ENCODE peak calls at places on chromosomes 11 and 22, in eight cellular contexts. One of them, this sample, is unnamed.

GRCh38 chr22:38289583-38290082 is 16.8 kb upstream of the TMEM184B start:
- DNase-seq in spleen: no peak
- DNase-seq in ovary: peak
- DNase-seq in erythroblast: no peak
- DNase-seq in K562: no peak
- DNase-seq in heart left ventricle: no peak
- DNase-seq in A549: no peak
- DNase-seq in GM12891: no peak
- DNase-seq in this sample: no peak

GRCh38 chr11:61404641-61405040 is 12.3 kb downstream of the TMEM216 start:
- DNase-seq in ovary: no peak
- DNase-seq in erythroblast: no peak
- DNase-seq in K562: no peak
- DNase-seq in GM12891: no peak
- DNase-seq in spleen: no peak
- DNase-seq in A549: no peak
- DNase-seq in heart left ventricle: no peak
- DNase-seq in this sample: no peak

GRCh38 chr11:96177132-96177531 is 165.9 kb downstream of the MAML2 start:
- DNase-seq in A549: no peak
- DNase-seq in K562: no peak
- DNase-seq in heart left ventricle: no peak
- DNase-seq in GM12891: no peak
- DNase-seq in spleen: no peak
- DNase-seq in erythroblast: no peak
- DNase-seq in ovary: no peak
- DNase-seq in this sample: no peak

GRCh38 chr22:30882974-30883533 is 85.5 kb downstream of the MORC2 start:
- DNase-seq in GM12891: no peak
- DNase-seq in A549: no peak
- DNase-seq in ovary: no peak
- DNase-seq in K562: peak
- DNase-seq in erythroblast: peak
- DNase-seq in spleen: peak
- DNase-seq in heart left ventricle: peak
- DNase-seq in this sample: no peak

GRCh38 chr11:96290631-96291030 is 52.4 kb downstream of the MAML2 start:
- DNase-seq in ovary: no peak
- DNase-seq in A549: no peak
- DNase-seq in erythroblast: no peak
- DNase-seq in K562: no peak
- DNase-seq in GM12891: no peak
- DNase-seq in spleen: no peak
- DNase-seq in heart left ventricle: no peak
- DNase-seq in this sample: no peak

GRCh38 chr22:43554259-43554636 is 142.4 kb downstream of the MPPED1 start:
- DNase-seq in heart left ventricle: no peak
- DNase-seq in GM12891: no peak
- DNase-seq in K562: no peak
- DNase-seq in spleen: no peak
- DNase-seq in ovary: no peak
- DNase-seq in erythroblast: no peak
- DNase-seq in A549: no peak
- DNase-seq in this sample: no peak

GRCh38 chr22:19811811-19812771 is 42.6 kb downstream of the GNB1L start:
- DNase-seq in ovary: no peak
- DNase-seq in heart left ventricle: no peak
- DNase-seq in erythroblast: no peak
- DNase-seq in GM12891: no peak
- DNase-seq in A549: no peak
- DNase-seq in spleen: peak
- DNase-seq in K562: no peak
- DNase-seq in this sample: no peak

GRCh38 chr11:120563698-120564572 is 52.4 kb downstream of the GRIK4 start:
- DNase-seq in A549: no peak
- DNase-seq in K562: no peak
- DNase-seq in GM12891: no peak
- DNase-seq in heart left ventricle: peak
- DNase-seq in erythroblast: no peak
- DNase-seq in ovary: peak
- DNase-seq in spleen: peak
- DNase-seq in this sample: no peak

GRCh38 chr11:68303083-68303482 is 9.3 kb upstream of the LRP5 start:
- DNase-seq in A549: no peak
- DNase-seq in GM12891: no peak
- DNase-seq in spleen: no peak
- DNase-seq in ovary: no peak
- DNase-seq in erythroblast: no peak
- DNase-seq in K562: no peak
- DNase-seq in heart left ventricle: no peak
- DNase-seq in this sample: no peak

GRCh38 chr22:29073618-29074275 is 912 bp downstream of the KREMEN1 start:
- DNase-seq in GM12891: no peak
- DNase-seq in A549: no peak
- DNase-seq in ovary: peak
- DNase-seq in K562: peak
- DNase-seq in heart left ventricle: peak
- DNase-seq in spleen: peak
- DNase-seq in erythroblast: peak
- DNase-seq in this sample: no peak

GRCh38 chr11:12202911-12203310 is 92.5 kb downstream of the MICAL2 start:
- DNase-seq in A549: no peak
- DNase-seq in heart left ventricle: no peak
- DNase-seq in spleen: no peak
- DNase-seq in erythroblast: no peak
- DNase-seq in ovary: no peak
- DNase-seq in K562: no peak
- DNase-seq in GM12891: no peak
- DNase-seq in this sample: no peak

GRCh38 chr22:23751441-23751996 is 607 bp upstream of the ZNF70 start:
- DNase-seq in heart left ventricle: no peak
- DNase-seq in A549: no peak
- DNase-seq in ovary: peak
- DNase-seq in K562: peak
- DNase-seq in spleen: no peak
- DNase-seq in GM12891: no peak
- DNase-seq in erythroblast: peak
- DNase-seq in this sample: no peak

GRCh38 chr11:118834428-118835028 is 43.6 kb upstream of the DDX6 start:
- DNase-seq in heart left ventricle: no peak
- DNase-seq in GM12891: no peak
- DNase-seq in A549: no peak
- DNase-seq in K562: no peak
- DNase-seq in spleen: no peak
- DNase-seq in ovary: no peak
- DNase-seq in erythroblast: no peak
- DNase-seq in this sample: no peak

GRCh38 chr22:32579533-32580220 is 105.1 kb downstream of the FBXO7 start:
- DNase-seq in ovary: no peak
- DNase-seq in spleen: peak
- DNase-seq in erythroblast: no peak
- DNase-seq in heart left ventricle: peak
- DNase-seq in A549: no peak
- DNase-seq in GM12891: no peak
- DNase-seq in K562: no peak
- DNase-seq in this sample: no peak

GRCh38 chr11:45847908-45848316 is 637 bp downstream of the CRY2 start:
- DNase-seq in K562: peak
- DNase-seq in ovary: peak
- DNase-seq in GM12891: no peak
- DNase-seq in spleen: peak
- DNase-seq in erythroblast: peak
- DNase-seq in A549: peak
- DNase-seq in heart left ventricle: peak
- DNase-seq in this sample: peak

GRCh38 chr11:118211006-118211405 is 13.8 kb downstream of the JAML start:
- DNase-seq in heart left ventricle: no peak
- DNase-seq in A549: no peak
- DNase-seq in GM12891: no peak
- DNase-seq in erythroblast: no peak
- DNase-seq in K562: no peak
- DNase-seq in ovary: no peak
- DNase-seq in spleen: no peak
- DNase-seq in this sample: no peak

GRCh38 chr22:42676059-42676607 is 26.9 kb upstream of the CYB5R3 start:
- DNase-seq in heart left ventricle: no peak
- DNase-seq in K562: no peak
- DNase-seq in GM12891: no peak
- DNase-seq in ovary: no peak
- DNase-seq in erythroblast: no peak
- DNase-seq in A549: no peak
- DNase-seq in spleen: no peak
- DNase-seq in this sample: no peak

GRCh38 chr11:2313051-2313951 is 11.5 kb downstream of the TSPAN32 start:
- DNase-seq in ovary: peak
- DNase-seq in heart left ventricle: peak
- DNase-seq in GM12891: no peak
- DNase-seq in A549: no peak
- DNase-seq in K562: peak
- DNase-seq in erythroblast: no peak
- DNase-seq in spleen: peak
- DNase-seq in this sample: no peak

GRCh38 chr22:50546326-50547230 is 879 bp downstream of the KLHDC7B start:
- DNase-seq in A549: no peak
- DNase-seq in spleen: peak
- DNase-seq in heart left ventricle: no peak
- DNase-seq in ovary: no peak
- DNase-seq in K562: peak
- DNase-seq in erythroblast: no peak
- DNase-seq in GM12891: no peak
- DNase-seq in this sample: no peak

GRCh38 chr11:61700221-61700620 is 20.0 kb downstream of the DAGLA start:
- DNase-seq in heart left ventricle: no peak
- DNase-seq in spleen: no peak
- DNase-seq in GM12891: no peak
- DNase-seq in ovary: no peak
- DNase-seq in K562: peak
- DNase-seq in erythroblast: no peak
- DNase-seq in A549: peak
- DNase-seq in this sample: peak

GRCh38 chr11:504053-504993 is 2.7 kb downstream of the RNH1 start:
- DNase-seq in GM12891: peak
- DNase-seq in heart left ventricle: no peak
- DNase-seq in A549: no peak
- DNase-seq in erythroblast: peak
- DNase-seq in ovary: peak
- DNase-seq in spleen: peak
- DNase-seq in K562: peak
- DNase-seq in this sample: no peak

DNA sequence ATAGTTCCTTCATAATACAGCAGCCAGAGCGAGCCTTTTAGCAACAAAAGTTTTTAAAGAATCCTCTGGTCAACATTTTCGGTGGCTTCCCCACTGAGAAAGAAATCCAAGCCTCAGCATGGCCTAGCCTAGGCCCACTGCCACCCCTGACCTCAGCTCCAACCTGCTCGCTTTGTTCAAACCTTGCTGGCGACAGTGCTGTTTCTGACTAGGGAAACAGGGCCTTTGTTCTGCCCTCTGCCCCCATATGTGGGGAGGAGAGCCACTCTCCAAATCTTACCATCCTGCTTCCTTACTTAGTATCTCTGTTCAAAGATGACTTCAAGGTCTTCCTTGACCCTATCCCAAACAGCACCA is 95.8 kb downstream of the CCDC83 start:
- DNase-seq in heart left ventricle: no peak
- DNase-seq in GM12891: no peak
- DNase-seq in ovary: no peak
- DNase-seq in A549: no peak
- DNase-seq in erythroblast: no peak
- DNase-seq in K562: no peak
- DNase-seq in spleen: no peak
- DNase-seq in this sample: no peak
- TF ChIP-seq POLR2A in heart left ventricle: no peak
- TF ChIP-seq POLR2A in GM12891: no peak
- TF ChIP-seq POLR2A in ovary: no peak
- TF ChIP-seq POLR2A in A549: no peak
- TF ChIP-seq POLR2A in erythroblast: peak
- TF ChIP-seq POLR2A in K562: peak
- TF ChIP-seq POLR2A in spleen: no peak
- TF ChIP-seq POLR2A in this sample: no peak

DNA sequence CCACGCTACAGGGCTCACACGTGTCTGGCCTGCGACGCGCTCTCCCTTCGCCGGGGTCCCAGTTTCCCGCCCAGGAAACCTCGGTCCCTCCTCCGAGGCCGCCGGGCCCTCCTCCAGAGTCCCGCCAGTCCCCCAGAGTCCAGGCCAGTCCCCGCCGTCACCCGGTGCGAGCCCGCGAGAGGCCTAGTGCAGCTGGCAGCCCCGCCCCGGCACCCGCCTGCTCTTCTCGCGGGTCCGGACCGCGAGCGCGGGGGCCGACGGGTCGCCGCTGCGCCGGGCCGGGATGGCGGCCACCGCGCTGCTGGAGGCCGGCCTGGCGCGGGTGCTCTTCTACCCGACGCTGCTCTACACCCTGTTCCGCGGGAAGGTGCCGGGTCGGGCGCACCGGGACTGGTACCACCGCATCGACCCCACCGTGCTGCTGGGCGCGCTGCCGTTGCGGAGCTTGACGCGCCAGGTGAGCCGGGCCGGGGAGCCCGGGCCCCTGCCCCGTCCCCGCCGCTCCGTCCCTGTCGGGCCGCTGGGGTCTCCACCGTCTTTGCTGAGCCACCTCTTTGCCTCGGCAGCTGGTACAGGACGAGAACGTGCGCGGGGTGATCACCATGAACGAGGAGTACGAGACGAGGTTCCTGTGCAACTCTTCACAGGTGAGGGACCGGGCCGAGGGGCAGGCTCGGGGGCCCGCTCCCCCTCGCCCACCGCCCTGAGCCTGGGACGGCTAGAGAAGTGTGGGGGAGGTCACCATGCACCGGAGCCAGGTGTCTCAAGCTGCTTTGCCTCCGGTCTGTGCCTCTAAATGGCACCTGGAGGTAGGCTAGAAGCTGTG is at the start of gene PTPMT1:
- DNase-seq in K562: peak
- DNase-seq in A549: peak
- DNase-seq in heart left ventricle: peak
- DNase-seq in spleen: peak
- DNase-seq in GM12891: peak
- DNase-seq in erythroblast: peak
- DNase-seq in ovary: peak
- DNase-seq in this sample: peak
- TF ChIP-seq POLR2A in K562: peak
- TF ChIP-seq POLR2A in A549: peak
- TF ChIP-seq POLR2A in heart left ventricle: peak
- TF ChIP-seq POLR2A in spleen: no peak
- TF ChIP-seq POLR2A in GM12891: peak
- TF ChIP-seq POLR2A in erythroblast: peak
- TF ChIP-seq POLR2A in ovary: peak
- TF ChIP-seq POLR2A in this sample: peak

GRCh38 chr11:75351541-75352416 is at the start of gene ARRB1:
- DNase-seq in erythroblast: peak
- DNase-seq in ovary: peak
- DNase-seq in K562: peak
- DNase-seq in GM12891: no peak
- DNase-seq in spleen: peak
- DNase-seq in heart left ventricle: peak
- DNase-seq in A549: peak
- DNase-seq in this sample: no peak
- TF ChIP-seq POLR2A in erythroblast: no peak
- TF ChIP-seq POLR2A in ovary: no peak
- TF ChIP-seq POLR2A in K562: peak
- TF ChIP-seq POLR2A in GM12891: no peak
- TF ChIP-seq POLR2A in spleen: no peak
- TF ChIP-seq POLR2A in heart left ventricle: peak
- TF ChIP-seq POLR2A in A549: peak
- TF ChIP-seq POLR2A in this sample: peak

GRCh38 chr11:65423516-65424199 is 1.1 kb downstream of the NEAT1 start:
- DNase-seq in erythroblast: peak
- DNase-seq in K562: no peak
- DNase-seq in GM12891: no peak
- DNase-seq in ovary: peak
- DNase-seq in spleen: peak
- DNase-seq in heart left ventricle: no peak
- DNase-seq in A549: no peak
- DNase-seq in this sample: no peak
- TF ChIP-seq POLR2A in erythroblast: peak
- TF ChIP-seq POLR2A in K562: no peak
- TF ChIP-seq POLR2A in GM12891: peak
- TF ChIP-seq POLR2A in ovary: peak
- TF ChIP-seq POLR2A in spleen: no peak
- TF ChIP-seq POLR2A in heart left ventricle: no peak
- TF ChIP-seq POLR2A in A549: peak
- TF ChIP-seq POLR2A in this sample: peak

This sample was measured in H54.